ENCODE peak calls at places on chromosomes 2 and 18, in seven cellular contexts. One of them, this sample, is unnamed.

GRCh38 chr2:96470636-96471035 is 34.5 kb downstream of the NEURL3 start:
- DNase-seq in hepatocyte: peak; percentile 31
- DNase-seq in GM23248: peak; percentile 32
- DNase-seq in neural progenitor cell: peak; percentile 78
- DNase-seq in PC-3: no peak
- DNase-seq in MM.1S: no peak
- DNase-seq in HCT116: no peak
- DNase-seq in this sample: peak; percentile 87

GRCh38 chr2:214410128-214410775 is 602 bp upstream of the VWC2L start:
- DNase-seq in MM.1S: no peak
- DNase-seq in hepatocyte: no peak
- DNase-seq in PC-3: peak; percentile 17
- DNase-seq in neural progenitor cell: no peak
- DNase-seq in GM23248: no peak
- DNase-seq in HCT116: no peak
- DNase-seq in this sample: peak; percentile 21

GRCh38 chr2:209525834-209526281 is 102.0 kb downstream of the MAP2 start:
- DNase-seq in hepatocyte: no peak
- DNase-seq in PC-3: peak; percentile 55
- DNase-seq in MM.1S: peak; percentile 41
- DNase-seq in GM23248: peak; percentile 89
- DNase-seq in HCT116: no peak
- DNase-seq in neural progenitor cell: no peak
- DNase-seq in this sample: no peak

GRCh38 chr2:218282173-218282991 is 9.9 kb downstream of the TMBIM1 start:
- DNase-seq in GM23248: peak; percentile 89
- DNase-seq in neural progenitor cell: no peak
- DNase-seq in PC-3: peak; percentile 96
- DNase-seq in MM.1S: no peak
- DNase-seq in hepatocyte: peak; percentile 54
- DNase-seq in HCT116: no peak
- DNase-seq in this sample: peak; percentile 14

GRCh38 chr18:55369346-55369745 is 218.6 kb downstream of the TCF4 start:
- DNase-seq in PC-3: no peak
- DNase-seq in hepatocyte: no peak
- DNase-seq in MM.1S: no peak
- DNase-seq in HCT116: no peak
- DNase-seq in GM23248: no peak
- DNase-seq in neural progenitor cell: no peak
- DNase-seq in this sample: no peak

GRCh38 chr18:3305354-3305762 is 43.4 kb downstream of the MYL12B start:
- DNase-seq in neural progenitor cell: no peak
- DNase-seq in GM23248: peak; percentile 98
- DNase-seq in HCT116: no peak
- DNase-seq in MM.1S: no peak
- DNase-seq in hepatocyte: no peak
- DNase-seq in PC-3: peak; percentile 95
- DNase-seq in this sample: no peak

GRCh38 chr2:33373986-33374385 is 102.5 kb upstream of the RASGRP3 start:
- DNase-seq in neural progenitor cell: no peak
- DNase-seq in PC-3: peak; percentile 11
- DNase-seq in hepatocyte: no peak
- DNase-seq in MM.1S: no peak
- DNase-seq in HCT116: no peak
- DNase-seq in GM23248: peak; percentile 94
- DNase-seq in this sample: no peak

GRCh38 chr2:54015809-54016703 is 45.3 kb upstream of the PSME4 start:
- DNase-seq in MM.1S: no peak
- DNase-seq in HCT116: no peak
- DNase-seq in PC-3: peak; percentile 70
- DNase-seq in GM23248: peak; percentile 93
- DNase-seq in hepatocyte: peak; percentile 40
- DNase-seq in neural progenitor cell: no peak
- DNase-seq in this sample: no peak

GRCh38 chr2:230872968-230873669 is 8.4 kb downstream of the ITM2C start:
- DNase-seq in HCT116: no peak
- DNase-seq in GM23248: no peak
- DNase-seq in MM.1S: peak; percentile 96
- DNase-seq in hepatocyte: no peak
- DNase-seq in neural progenitor cell: no peak
- DNase-seq in PC-3: no peak
- DNase-seq in this sample: no peak

GRCh38 chr2:104769096-104769495 is 84.8 kb upstream of the POU3F3 start:
- DNase-seq in GM23248: peak; percentile 76
- DNase-seq in MM.1S: no peak
- DNase-seq in PC-3: no peak
- DNase-seq in HCT116: no peak
- DNase-seq in hepatocyte: no peak
- DNase-seq in neural progenitor cell: no peak
- DNase-seq in this sample: no peak

GRCh38 chr2:235979753-235980459 is 188.3 kb downstream of the GBX2 start:
- DNase-seq in HCT116: no peak
- DNase-seq in hepatocyte: no peak
- DNase-seq in neural progenitor cell: no peak
- DNase-seq in GM23248: no peak
- DNase-seq in PC-3: no peak
- DNase-seq in MM.1S: no peak
- DNase-seq in this sample: no peak

GRCh38 chr2:148982282-148982681 is 56.2 kb upstream of the LYPD6B start:
- DNase-seq in neural progenitor cell: no peak
- DNase-seq in PC-3: no peak
- DNase-seq in hepatocyte: no peak
- DNase-seq in HCT116: no peak
- DNase-seq in GM23248: no peak
- DNase-seq in MM.1S: no peak
- DNase-seq in this sample: no peak

GRCh38 chr2:182946949-182947348 is 80.5 kb upstream of the FRZB start:
- DNase-seq in MM.1S: no peak
- DNase-seq in GM23248: no peak
- DNase-seq in hepatocyte: no peak
- DNase-seq in neural progenitor cell: no peak
- DNase-seq in HCT116: no peak
- DNase-seq in PC-3: no peak
- DNase-seq in this sample: no peak

GRCh38 chr2:84881581-84882414 is 914 bp upstream of the TRABD2A start:
- DNase-seq in GM23248: peak; percentile 92
- DNase-seq in MM.1S: peak; percentile 90
- DNase-seq in PC-3: peak; percentile 91
- DNase-seq in hepatocyte: peak; percentile 85
- DNase-seq in neural progenitor cell: peak; percentile 90
- DNase-seq in HCT116: peak; percentile 71
- DNase-seq in this sample: peak; percentile 96
- TF ChIP-seq EZH2 in GM23248: no peak
- TF ChIP-seq EZH2 in MM.1S: no peak
- TF ChIP-seq EZH2 in PC-3: no peak
- TF ChIP-seq EZH2 in hepatocyte: no peak
- TF ChIP-seq EZH2 in neural progenitor cell: peak; percentile 4
- TF ChIP-seq EZH2 in HCT116: no peak
- TF ChIP-seq EZH2 in this sample: peak; percentile 31

DNA sequence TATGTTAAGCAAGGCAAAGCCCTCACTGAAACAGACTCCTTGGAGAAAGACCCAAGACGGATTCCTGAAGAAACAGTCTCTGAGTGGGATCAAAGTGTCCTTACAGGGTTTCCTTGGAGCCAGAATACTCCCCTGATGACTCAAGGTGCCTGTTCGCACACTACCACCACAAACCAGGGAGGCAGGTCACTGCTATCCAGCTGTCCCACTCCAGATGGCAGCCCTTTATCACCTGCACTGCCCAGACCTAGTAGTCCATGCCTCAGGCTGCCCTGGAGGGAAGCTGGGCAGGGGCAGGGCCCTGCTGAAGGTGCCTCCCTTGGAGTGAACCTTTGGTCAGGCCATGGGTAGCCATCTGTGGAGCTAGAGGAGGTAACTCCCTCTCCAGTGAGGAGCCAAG is 34.2 kb downstream of the TRABD2A start:
- DNase-seq in neural progenitor cell: no peak
- DNase-seq in HCT116: no peak
- DNase-seq in PC-3: no peak
- DNase-seq in hepatocyte: no peak
- DNase-seq in MM.1S: no peak
- DNase-seq in GM23248: peak; percentile 56
- DNase-seq in this sample: no peak
- TF ChIP-seq EZH2phosphoT487 in neural progenitor cell: no peak
- TF ChIP-seq EZH2phosphoT487 in HCT116: no peak
- TF ChIP-seq EZH2phosphoT487 in PC-3: no peak
- TF ChIP-seq EZH2phosphoT487 in hepatocyte: no peak
- TF ChIP-seq EZH2phosphoT487 in MM.1S: no peak
- TF ChIP-seq EZH2phosphoT487 in GM23248: no peak
- TF ChIP-seq EZH2phosphoT487 in this sample: no peak

DNA sequence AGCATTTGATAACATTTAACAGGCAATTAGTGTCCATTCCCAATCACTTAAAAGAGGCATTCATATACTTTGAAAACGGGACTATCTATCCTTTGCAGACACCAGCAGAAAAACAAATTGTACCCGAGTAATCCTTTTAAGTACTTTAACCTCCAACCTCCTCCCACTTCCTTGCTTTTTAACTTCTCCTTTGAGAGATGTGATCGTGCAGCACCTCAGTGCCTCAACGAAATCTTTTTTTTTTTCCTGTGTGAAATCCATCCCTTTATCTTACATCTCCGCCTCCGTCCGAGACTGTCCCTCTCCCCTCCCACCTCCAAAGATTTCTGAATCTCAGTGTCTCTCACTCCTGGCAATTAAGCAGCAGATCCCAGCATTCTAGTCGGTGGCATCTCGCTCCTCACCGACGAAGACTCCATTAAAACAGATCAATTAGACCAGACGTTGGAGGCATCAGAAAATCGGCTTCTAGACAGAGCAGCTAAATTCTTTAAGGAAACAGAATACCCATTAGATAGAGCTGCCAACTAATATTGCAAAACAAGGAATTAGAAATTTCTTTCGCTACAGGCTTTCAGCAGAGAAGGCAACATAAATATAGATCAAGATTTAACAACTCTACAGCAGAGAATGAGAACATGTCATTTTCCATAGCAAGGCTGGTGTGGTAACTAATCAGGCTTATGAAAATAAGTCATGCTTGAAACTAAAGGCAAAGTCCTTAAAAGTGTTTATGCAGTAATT is 1.9 kb upstream of the TMEFF2 start:
- DNase-seq in MM.1S: no peak
- DNase-seq in PC-3: no peak
- DNase-seq in hepatocyte: no peak
- DNase-seq in HCT116: no peak
- DNase-seq in GM23248: peak; percentile 10
- DNase-seq in neural progenitor cell: peak; percentile 51
- DNase-seq in this sample: peak; percentile 4
- TF ChIP-seq EZH2 in MM.1S: no peak
- TF ChIP-seq EZH2 in PC-3: peak; percentile 3
- TF ChIP-seq EZH2 in hepatocyte: peak; percentile 46
- TF ChIP-seq EZH2 in HCT116: no peak
- TF ChIP-seq EZH2 in GM23248: peak; percentile 77
- TF ChIP-seq EZH2 in neural progenitor cell: no peak
- TF ChIP-seq EZH2 in this sample: no peak

GRCh38 chr2:173552540-173552939 is 197.9 kb downstream of the CDCA7 start:
- DNase-seq in PC-3: no peak
- DNase-seq in MM.1S: no peak
- DNase-seq in neural progenitor cell: no peak
- DNase-seq in HCT116: no peak
- DNase-seq in hepatocyte: no peak
- DNase-seq in GM23248: no peak
- DNase-seq in this sample: no peak

GRCh38 chr2:173553589-173553988 is 198.9 kb downstream of the CDCA7 start:
- DNase-seq in neural progenitor cell: no peak
- DNase-seq in PC-3: peak; percentile 33
- DNase-seq in GM23248: peak; percentile 66
- DNase-seq in hepatocyte: peak; percentile 49
- DNase-seq in MM.1S: no peak
- DNase-seq in HCT116: no peak
- DNase-seq in this sample: no peak

GRCh38 chr2:173550143-173550542 is 195.5 kb downstream of the CDCA7 start:
- DNase-seq in GM23248: peak; percentile 88
- DNase-seq in neural progenitor cell: no peak
- DNase-seq in HCT116: no peak
- DNase-seq in MM.1S: no peak
- DNase-seq in hepatocyte: no peak
- DNase-seq in PC-3: peak; percentile 63
- DNase-seq in this sample: no peak

GRCh38 chr2:173555833-173556232 is 201.2 kb downstream of the CDCA7 start:
- DNase-seq in hepatocyte: peak; percentile 39
- DNase-seq in GM23248: no peak
- DNase-seq in PC-3: no peak
- DNase-seq in neural progenitor cell: no peak
- DNase-seq in MM.1S: peak; percentile 23
- DNase-seq in HCT116: no peak
- DNase-seq in this sample: no peak
- TF ChIP-seq EZH2phosphoT487 in hepatocyte: no peak
- TF ChIP-seq EZH2phosphoT487 in GM23248: no peak
- TF ChIP-seq EZH2phosphoT487 in PC-3: no peak
- TF ChIP-seq EZH2phosphoT487 in neural progenitor cell: no peak
- TF ChIP-seq EZH2phosphoT487 in MM.1S: no peak
- TF ChIP-seq EZH2phosphoT487 in HCT116: no peak
- TF ChIP-seq EZH2phosphoT487 in this sample: no peak

DNA sequence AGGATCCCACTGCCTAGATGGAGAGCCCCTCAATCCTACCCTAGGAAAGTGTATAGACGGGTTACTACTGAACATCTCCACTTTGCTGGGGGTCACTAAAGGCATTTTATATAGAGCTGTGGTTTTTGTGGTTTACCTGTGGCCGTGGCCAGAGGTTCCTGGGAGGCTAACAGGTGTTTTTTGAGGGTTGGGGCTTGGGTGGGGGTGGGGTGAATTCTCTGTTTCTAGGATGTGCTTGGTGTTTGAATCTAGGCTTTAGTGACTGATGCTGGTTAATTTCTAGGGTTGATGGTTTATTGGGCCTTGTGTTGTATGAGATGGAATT is 7.7 kb downstream of the HOXD8 start:
- DNase-seq in PC-3: no peak
- DNase-seq in neural progenitor cell: no peak
- DNase-seq in HCT116: no peak
- DNase-seq in GM23248: no peak
- DNase-seq in MM.1S: peak; percentile 77
- DNase-seq in hepatocyte: no peak
- DNase-seq in this sample: no peak
- TF ChIP-seq EZH2 in PC-3: no peak
- TF ChIP-seq EZH2 in neural progenitor cell: no peak
- TF ChIP-seq EZH2 in HCT116: no peak
- TF ChIP-seq EZH2 in GM23248: no peak
- TF ChIP-seq EZH2 in MM.1S: no peak
- TF ChIP-seq EZH2 in hepatocyte: no peak
- TF ChIP-seq EZH2 in this sample: peak; percentile 52

This sample was measured in GM23338.